ENCODE peak calls at places on chromosomes 7 and 10, in four cellular contexts. O is CD8-positive, alpha-beta T cell; Q is spleen; N is thoracic aorta. R is an unnamed sample.

GRCh38 chr7:66626236-66626957 is 2.3 kb upstream of the KCTD7 start:
- DNase-seq in O (no peak), N (no peak), Q (no peak), R (no peak)

GRCh38 chr10:85651507-85651902 is 715.1 kb downstream of the GRID1 start:
- DNase-seq in O (no peak), Q (no peak), N (no peak), R (peak; percentile 38)

GRCh38 chr7:133976140-133976539 is 151.0 kb upstream of the LRGUK start:
- DNase-seq in O (no peak), Q (no peak), N (no peak), R (no peak)

GRCh38 chr10:49518982-49519578 is 19.8 kb downstream of the ERCC6 start:
- DNase-seq in Q (no peak), N (no peak), O (no peak), R (no peak)

GRCh38 chr7:66190504-66190857 is 14.7 kb upstream of the TPST1 start:
- DNase-seq in O (no peak), N (no peak), Q (no peak), R (no peak)

GRCh38 chr7:112420236-112420945 is 29.9 kb upstream of the IFRD1 start:
- DNase-seq in O (no peak), Q (no peak), N (no peak), R (no peak)

GRCh38 chr10:43939939-43940810 is 291.5 kb upstream of the ZNF32 start:
- DNase-seq in O (no peak), Q (peak; percentile 18), N (no peak), R (no peak)

GRCh38 chr10:132293416-132294195 is 14.1 kb downstream of the STK32C start:
- DNase-seq in N (no peak), Q (peak; percentile 67), O (no peak), R (no peak)

GRCh38 chr7:631291-631711 is 95.2 kb upstream of the DNAAF5 start:
- DNase-seq in N (no peak), Q (peak; percentile 62), O (no peak), R (no peak)

GRCh38 chr10:124733566-124734245 is 10.5 kb downstream of the FAM53B start:
- DNase-seq in Q (no peak), N (no peak), O (no peak), R (no peak)

GRCh38 chr7:16739863-16740622 is 13.5 kb upstream of the TSPAN13 start:
- DNase-seq in N (no peak), Q (no peak), O (no peak), R (peak; percentile 67)

GRCh38 chr10:88541116-88541626 is 41.9 kb downstream of the RNLS start:
- DNase-seq in O (no peak), N (no peak), Q (no peak), R (no peak)

GRCh38 chr10:93746844-93747284 is 10.9 kb upstream of the LGI1 start:
- DNase-seq in N (no peak), O (no peak), Q (no peak), R (peak; percentile 94)

GRCh38 chr7:138797715-138798320 is at the start of the genes ATP6V0A4 and TMEM213:
- DNase-seq in Q (peak; percentile 66), N (no peak), O (no peak), R (no peak)

GRCh38 chr7:104926905-104927454 is 87.0 kb upstream of the KMT2E start:
- DNase-seq in O (no peak), N (no peak), Q (no peak), R (no peak)

GRCh38 chr10:71727429-71728217 is 8.0 kb upstream of the C10orf105 start:
- DNase-seq in Q (peak; percentile 93), N (no peak), O (peak; percentile 78), R (no peak)

GRCh38 chr10:11015371-11015934 is 2.2 kb upstream of the CELF2 start:
- DNase-seq in N (no peak), Q (no peak), O (no peak), R (no peak)

GRCh38 chr7:51731086-51731485 is 414.5 kb upstream of the COBL start:
- DNase-seq in Q (no peak), N (no peak), O (no peak), R (no peak)

GRCh38 chr10:30055094-30055701 is 4.2 kb downstream of the JCAD start:
- DNase-seq in N (no peak), O (no peak), Q (no peak), R (no peak)
- H3K4me3 ChIP-seq in N (peak overlapping the region; percentile 11), O (no peak overlapping the region), Q (no peak overlapping the region), R (no peak overlapping the region)

GRCh38 chr10:16843252-16843870 is 26.1 kb upstream of the RSU1 start:
- DNase-seq in O (no peak), Q (no peak), N (no peak), R (no peak)
- TF ChIP-seq CTCF in O (peak; percentile 72), Q (peak; percentile 78), N (peak; percentile 67), R (peak; percentile 23)

DNA sequence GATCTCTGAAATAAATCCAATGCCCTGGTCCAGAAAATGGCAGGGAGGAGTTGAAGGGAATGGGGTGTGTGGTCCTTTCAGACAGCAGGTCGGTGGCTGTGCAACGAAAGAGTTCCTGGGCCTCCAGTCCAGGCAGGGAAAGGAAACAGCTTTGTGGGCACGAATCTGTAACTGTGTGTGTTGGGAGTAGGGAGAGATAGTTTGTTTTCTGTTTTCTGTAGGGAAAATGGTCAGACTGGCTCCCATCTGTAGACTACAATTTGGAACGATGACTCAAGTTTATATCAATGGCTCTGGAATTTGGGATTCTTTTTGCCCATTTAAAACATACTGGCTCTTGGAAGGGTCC is 2.6 kb upstream of the HOXA9 start:
- DNase-seq in N (no peak), Q (peak; percentile 3), O (no peak), R (no peak)
- H3K27me3 ChIP-seq in N (peaks cover 9% of the 10 kb centered on the region), Q (peaks cover 100% of the 10 kb centered on the region), O (peaks cover 83% of the 10 kb centered on the region), R (no peaks in the 10 kb centered on the region)

DNA sequence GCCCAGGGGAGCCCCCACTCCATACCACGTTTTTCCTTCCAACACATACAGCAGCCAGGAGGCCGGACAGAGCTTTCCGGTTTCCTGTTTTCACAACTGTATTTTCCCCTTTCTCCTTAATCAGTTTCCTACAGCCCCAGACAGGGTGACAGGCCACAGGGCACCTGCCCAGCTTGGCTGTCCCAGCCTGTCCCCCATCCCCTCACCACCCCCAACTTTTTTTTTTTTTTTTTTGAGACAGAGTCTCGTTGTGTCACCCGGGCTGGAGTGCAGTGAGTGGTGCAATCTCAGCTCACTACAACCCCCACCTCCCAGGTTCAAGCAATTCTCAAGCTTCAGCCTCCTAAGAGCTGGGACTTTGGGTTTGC is 10.3 kb upstream of the HSPB1 start:
- DNase-seq in O (no peak), N (no peak), Q (no peak), R (no peak)
- H3K4me3 ChIP-seq in O (no peak overlapping the region), N (peak overlapping the region; percentile 62), Q (no peak overlapping the region), R (no peak overlapping the region)

DNA sequence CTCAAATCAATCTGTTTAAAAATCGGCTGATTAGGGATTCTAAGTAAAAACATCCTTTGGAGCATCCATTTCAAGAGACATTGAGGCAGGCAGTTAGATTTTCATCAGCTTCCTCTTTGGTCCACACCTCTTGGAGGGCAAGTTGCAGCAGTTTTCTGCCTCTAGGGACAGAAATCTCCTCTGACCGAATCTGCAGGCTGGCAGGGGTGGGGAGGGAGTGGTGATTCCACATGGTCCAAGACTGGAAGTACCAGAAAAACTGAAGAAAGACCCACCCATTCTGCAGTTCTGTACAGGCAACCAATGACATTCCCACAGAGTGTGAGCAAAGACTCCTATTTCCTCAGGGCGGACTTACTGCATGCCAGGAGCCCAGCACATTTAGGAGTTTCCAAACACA is 29.0 kb downstream of the FGFBP3 start:
- DNase-seq in Q (no peak), N (no peak), O (no peak), R (no peak)
- TF ChIP-seq CTCF in Q (no peak), N (peak; percentile 29), O (no peak), R (no peak)

GRCh38 chr10:114402233-114402632 is 2.1 kb downstream of the AFAP1L2 start:
- DNase-seq in Q (no peak), O (no peak), N (no peak), R (no peak)

GRCh38 chr10:114399576-114399975 is 4.7 kb downstream of the AFAP1L2 start:
- DNase-seq in N (no peak), Q (no peak), O (no peak), R (no peak)

GRCh38 chr10:114402871-114403544 is 1.3 kb downstream of the AFAP1L2 start:
- DNase-seq in N (no peak), Q (no peak), O (no peak), R (no peak)

GRCh38 chr10:114400091-114400490 is 4.2 kb downstream of the AFAP1L2 start:
- DNase-seq in Q (no peak), N (no peak), O (no peak), R (no peak)

DNA sequence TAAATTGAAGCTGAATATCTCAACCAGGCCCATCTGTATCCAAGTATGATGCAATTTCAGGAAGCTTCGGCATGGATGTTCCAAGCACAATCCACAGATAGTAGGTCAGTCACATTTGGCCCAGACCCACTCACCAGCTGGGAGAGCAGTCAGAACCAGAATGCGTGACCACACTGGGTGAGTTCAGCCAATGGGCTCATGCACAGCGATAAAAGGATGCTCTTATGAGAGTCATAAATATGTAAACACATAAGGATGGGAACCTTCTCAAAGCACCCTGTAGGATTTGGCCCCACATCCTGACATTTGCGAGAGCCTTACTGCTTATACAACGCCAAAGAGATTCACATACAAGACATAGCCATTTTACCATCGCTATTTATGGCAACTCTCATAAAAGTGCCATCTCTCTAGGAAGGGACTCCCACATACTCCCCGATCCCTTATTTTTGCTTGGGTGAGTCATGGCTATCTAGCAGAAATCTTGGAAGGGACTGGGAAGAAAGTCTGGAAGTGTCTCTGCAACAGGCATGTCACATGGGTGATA is 3.0 kb downstream of the AFAP1L2 start:
- DNase-seq in Q (no peak), O (no peak), N (no peak), R (no peak)
- H3K27me3 ChIP-seq in Q (peaks cover 46% of the 10 kb centered on the region), O (peaks cover 18% of the 10 kb centered on the region), N (no peaks in the 10 kb centered on the region), R (no peaks in the 10 kb centered on the region)

GRCh38 chr7:31049001-31049765 is 2.9 kb upstream of the ADCYAP1R1 start:
- DNase-seq in N (no peak), O (no peak), Q (no peak), R (no peak)
- H3K4me3 ChIP-seq in N (no peak overlapping the region), O (no peak overlapping the region), Q (no peak overlapping the region), R (no peak overlapping the region)

DNA sequence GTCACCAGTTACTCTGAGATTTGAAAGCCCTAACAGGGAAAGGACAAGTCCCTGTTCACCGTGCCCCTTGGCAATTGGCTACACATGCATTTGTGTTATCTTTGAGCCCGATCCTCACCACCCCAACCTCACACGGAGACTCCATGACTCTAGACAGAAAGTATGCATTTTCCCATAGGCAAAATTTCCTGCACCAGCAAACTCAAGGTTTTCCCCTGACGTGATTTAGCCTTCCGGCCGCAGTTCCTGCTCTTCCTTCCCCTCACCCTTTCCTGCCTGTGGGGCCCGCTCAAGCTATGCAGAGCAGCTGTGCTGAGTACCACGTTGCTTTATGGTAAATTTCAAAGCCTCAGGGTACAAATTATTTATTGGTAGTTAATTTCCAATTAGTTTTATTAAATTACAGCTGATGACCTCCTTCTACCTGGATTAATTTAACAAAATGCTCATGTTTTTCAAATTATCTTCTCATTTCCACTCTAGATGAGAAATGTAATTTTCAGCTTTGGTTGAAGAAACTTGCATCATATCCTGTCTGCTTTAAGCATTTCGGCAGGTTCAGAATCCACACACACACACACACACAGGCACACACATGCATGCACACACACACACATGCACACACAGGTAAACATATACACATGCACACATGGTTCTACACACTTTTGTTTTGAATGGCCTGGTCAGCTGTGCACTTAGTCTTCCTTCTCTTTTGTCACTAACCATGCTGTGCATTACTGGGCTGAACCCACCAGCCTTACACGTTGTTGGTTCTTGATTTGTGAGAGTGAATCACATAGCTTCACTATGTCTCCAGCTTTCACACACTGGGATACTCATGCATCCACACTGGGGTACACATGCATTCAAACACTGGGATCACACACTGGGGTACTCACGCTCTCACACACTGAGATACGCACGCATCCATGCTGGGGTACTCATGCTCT is 283.1 kb upstream of the PITRM1 start:
- DNase-seq in N (no peak), O (no peak), Q (no peak), R (no peak)
- TF ChIP-seq CTCF in N (no peak), O (no peak), Q (no peak), R (peak; percentile 13)